ENCODE peak calls at places on chromosomes 12 and 14, in six cellular contexts. One of them, this sample, is unnamed.

GRCh38 chr14:67704484-67705089 is 2.9 kb downstream of the RDH12 start:
- DNase-seq in sigmoid colon: no peak
- DNase-seq in mesendoderm: peak
- DNase-seq in GM23338: peak
- DNase-seq in psoas muscle: no peak
- DNase-seq in heart left ventricle: no peak
- DNase-seq in this sample: no peak

GRCh38 chr14:58978336-58978735 is 210.1 kb upstream of the DAAM1 start:
- DNase-seq in sigmoid colon: no peak
- DNase-seq in mesendoderm: no peak
- DNase-seq in GM23338: no peak
- DNase-seq in psoas muscle: no peak
- DNase-seq in heart left ventricle: peak
- DNase-seq in this sample: no peak

GRCh38 chr12:127143020-127143419 is 1124.0 kb upstream of the TMEM132C start:
- DNase-seq in psoas muscle: no peak
- DNase-seq in heart left ventricle: no peak
- DNase-seq in GM23338: peak
- DNase-seq in sigmoid colon: no peak
- DNase-seq in mesendoderm: peak
- DNase-seq in this sample: no peak

GRCh38 chr14:33647385-33647786 is 303.5 kb downstream of the EGLN3 start:
- DNase-seq in GM23338: no peak
- DNase-seq in mesendoderm: peak
- DNase-seq in heart left ventricle: no peak
- DNase-seq in sigmoid colon: no peak
- DNase-seq in psoas muscle: no peak
- DNase-seq in this sample: no peak

GRCh38 chr14:65071544-65071943 is 30.8 kb downstream of the MAX start:
- DNase-seq in sigmoid colon: no peak
- DNase-seq in GM23338: no peak
- DNase-seq in mesendoderm: no peak
- DNase-seq in psoas muscle: no peak
- DNase-seq in heart left ventricle: no peak
- DNase-seq in this sample: no peak

GRCh38 chr12:124168016-124168415 is 126.9 kb upstream of the RFLNA start:
- DNase-seq in sigmoid colon: no peak
- DNase-seq in GM23338: no peak
- DNase-seq in heart left ventricle: no peak
- DNase-seq in psoas muscle: no peak
- DNase-seq in mesendoderm: no peak
- DNase-seq in this sample: no peak

GRCh38 chr14:46651526-46652144 is at the start of gene RPL10L:
- DNase-seq in GM23338: peak
- DNase-seq in sigmoid colon: no peak
- DNase-seq in heart left ventricle: no peak
- DNase-seq in psoas muscle: no peak
- DNase-seq in mesendoderm: no peak
- DNase-seq in this sample: no peak

GRCh38 chr12:3315201-3315661 is 175.8 kb upstream of the PRMT8 start:
- DNase-seq in heart left ventricle: peak
- DNase-seq in psoas muscle: peak
- DNase-seq in GM23338: no peak
- DNase-seq in sigmoid colon: peak
- DNase-seq in mesendoderm: no peak
- DNase-seq in this sample: no peak

GRCh38 chr14:102759416-102759815 is 17.8 kb upstream of the TRAF3 start:
- DNase-seq in psoas muscle: no peak
- DNase-seq in heart left ventricle: no peak
- DNase-seq in sigmoid colon: no peak
- DNase-seq in GM23338: peak
- DNase-seq in mesendoderm: no peak
- DNase-seq in this sample: no peak

GRCh38 chr12:49929581-49929980 is 21.0 kb upstream of the AQP2 start:
- DNase-seq in heart left ventricle: no peak
- DNase-seq in sigmoid colon: no peak
- DNase-seq in GM23338: no peak
- DNase-seq in psoas muscle: peak
- DNase-seq in mesendoderm: no peak
- DNase-seq in this sample: no peak

GRCh38 chr12:47032644-47033043 is 46.8 kb upstream of the PCED1B start:
- DNase-seq in mesendoderm: peak
- DNase-seq in GM23338: peak
- DNase-seq in psoas muscle: no peak
- DNase-seq in sigmoid colon: no peak
- DNase-seq in heart left ventricle: no peak
- DNase-seq in this sample: no peak

GRCh38 chr12:51527872-51528271 is 63.2 kb upstream of the SCN8A start:
- DNase-seq in heart left ventricle: no peak
- DNase-seq in mesendoderm: no peak
- DNase-seq in GM23338: no peak
- DNase-seq in psoas muscle: no peak
- DNase-seq in sigmoid colon: no peak
- DNase-seq in this sample: no peak

GRCh38 chr14:90750191-90750590 is 66.0 kb downstream of the TTC7B start:
- DNase-seq in sigmoid colon: no peak
- DNase-seq in heart left ventricle: no peak
- DNase-seq in mesendoderm: no peak
- DNase-seq in GM23338: no peak
- DNase-seq in psoas muscle: no peak
- DNase-seq in this sample: no peak

GRCh38 chr14:71130491-71131179 is 223.4 kb downstream of the PCNX1 start:
- DNase-seq in sigmoid colon: no peak
- DNase-seq in GM23338: peak
- DNase-seq in psoas muscle: no peak
- DNase-seq in heart left ventricle: no peak
- DNase-seq in mesendoderm: peak
- DNase-seq in this sample: no peak

GRCh38 chr12:2183556-2184541 is 131.1 kb downstream of the CACNA1C start:
- DNase-seq in GM23338: peak
- DNase-seq in mesendoderm: peak
- DNase-seq in heart left ventricle: no peak
- DNase-seq in psoas muscle: no peak
- DNase-seq in sigmoid colon: peak
- DNase-seq in this sample: no peak

GRCh38 chr12:44930972-44931600 is 55.0 kb upstream of the NELL2 start:
- DNase-seq in heart left ventricle: no peak
- DNase-seq in mesendoderm: peak
- DNase-seq in GM23338: peak
- DNase-seq in sigmoid colon: no peak
- DNase-seq in psoas muscle: no peak
- DNase-seq in this sample: no peak

GRCh38 chr14:38074091-38074490 is 133.6 kb upstream of the SSTR1 start:
- DNase-seq in GM23338: no peak
- DNase-seq in sigmoid colon: no peak
- DNase-seq in psoas muscle: no peak
- DNase-seq in mesendoderm: no peak
- DNase-seq in heart left ventricle: no peak
- DNase-seq in this sample: no peak

GRCh38 chr12:123367511-123367910 is 2.9 kb upstream of the SBNO1 start:
- DNase-seq in psoas muscle: no peak
- DNase-seq in heart left ventricle: no peak
- DNase-seq in GM23338: no peak
- DNase-seq in mesendoderm: no peak
- DNase-seq in sigmoid colon: peak
- DNase-seq in this sample: no peak

GRCh38 chr12:107650977-107651376 is 34.6 kb upstream of the PWP1 start:
- DNase-seq in psoas muscle: no peak
- DNase-seq in heart left ventricle: no peak
- DNase-seq in GM23338: no peak
- DNase-seq in sigmoid colon: no peak
- DNase-seq in mesendoderm: no peak
- DNase-seq in this sample: no peak

GRCh38 chr12:89779090-89779489 is 70.5 kb upstream of the ATP2B1 start:
- DNase-seq in psoas muscle: no peak
- DNase-seq in heart left ventricle: no peak
- DNase-seq in sigmoid colon: no peak
- DNase-seq in GM23338: no peak
- DNase-seq in mesendoderm: no peak
- DNase-seq in this sample: no peak

GRCh38 chr12:89783321-89784060 is 74.9 kb upstream of the ATP2B1 start:
- DNase-seq in mesendoderm: no peak
- DNase-seq in GM23338: peak
- DNase-seq in heart left ventricle: peak
- DNase-seq in sigmoid colon: no peak
- DNase-seq in psoas muscle: no peak
- DNase-seq in this sample: no peak

GRCh38 chr12:89781161-89781560 is 72.5 kb upstream of the ATP2B1 start:
- DNase-seq in heart left ventricle: no peak
- DNase-seq in GM23338: no peak
- DNase-seq in sigmoid colon: no peak
- DNase-seq in psoas muscle: no peak
- DNase-seq in mesendoderm: no peak
- DNase-seq in this sample: no peak

GRCh38 chr12:89782807-89783206 is 74.2 kb upstream of the ATP2B1 start:
- DNase-seq in GM23338: no peak
- DNase-seq in psoas muscle: no peak
- DNase-seq in mesendoderm: no peak
- DNase-seq in sigmoid colon: no peak
- DNase-seq in heart left ventricle: no peak
- DNase-seq in this sample: no peak

DNA sequence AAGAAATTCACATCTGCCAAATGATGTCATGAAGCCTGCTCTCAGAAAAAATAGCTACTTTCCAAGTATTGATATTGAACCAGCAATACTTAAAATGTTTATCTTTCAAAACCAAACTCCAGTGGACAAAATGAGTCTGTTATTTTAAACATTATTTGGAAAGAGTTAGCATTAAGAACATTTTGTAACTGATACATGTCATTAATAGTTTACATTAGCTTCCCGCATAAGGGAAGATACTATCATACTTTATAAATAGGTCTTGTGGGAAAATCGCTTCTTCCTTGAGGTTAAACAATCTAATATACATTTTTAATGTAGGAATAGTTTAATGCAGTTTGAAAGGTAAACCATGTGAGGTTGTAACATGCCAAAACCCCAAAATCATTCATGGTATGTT is 73.3 kb upstream of the ATP2B1 start:
- DNase-seq in psoas muscle: no peak
- DNase-seq in GM23338: no peak
- DNase-seq in heart left ventricle: no peak
- DNase-seq in sigmoid colon: no peak
- DNase-seq in mesendoderm: no peak
- DNase-seq in this sample: no peak
- H3K27ac ChIP-seq in psoas muscle: no peak
- H3K27ac ChIP-seq in GM23338: no peak
- H3K27ac ChIP-seq in heart left ventricle: no peak
- H3K27ac ChIP-seq in sigmoid colon: no peak
- H3K27ac ChIP-seq in mesendoderm: no peak
- H3K27ac ChIP-seq in this sample: no peak

GRCh38 chr12:58918475-58918874 is 1.8 kb downstream of the LRIG3 start:
- DNase-seq in psoas muscle: no peak
- DNase-seq in sigmoid colon: no peak
- DNase-seq in GM23338: no peak
- DNase-seq in heart left ventricle: no peak
- DNase-seq in mesendoderm: no peak
- DNase-seq in this sample: no peak

GRCh38 chr12:58919271-58920101 is 818 bp downstream of the LRIG3 start:
- DNase-seq in mesendoderm: peak
- DNase-seq in sigmoid colon: peak
- DNase-seq in GM23338: peak
- DNase-seq in psoas muscle: no peak
- DNase-seq in heart left ventricle: peak
- DNase-seq in this sample: no peak

GRCh38 chr12:58920956-58921861 is 905 bp upstream of the LRIG3 start:
- DNase-seq in sigmoid colon: no peak
- DNase-seq in psoas muscle: no peak
- DNase-seq in GM23338: no peak
- DNase-seq in mesendoderm: no peak
- DNase-seq in heart left ventricle: no peak
- DNase-seq in this sample: no peak

GRCh38 chr12:58917699-58918334 is 2.5 kb downstream of the LRIG3 start:
- DNase-seq in psoas muscle: no peak
- DNase-seq in mesendoderm: no peak
- DNase-seq in heart left ventricle: no peak
- DNase-seq in sigmoid colon: no peak
- DNase-seq in GM23338: no peak
- DNase-seq in this sample: no peak

GRCh38 chr12:58920102-58920955 is at the start of gene LRIG3:
- DNase-seq in sigmoid colon: peak
- DNase-seq in GM23338: peak
- DNase-seq in mesendoderm: peak
- DNase-seq in heart left ventricle: peak
- DNase-seq in psoas muscle: peak
- DNase-seq in this sample: no peak
- H3K27ac ChIP-seq in sigmoid colon: peak
- H3K27ac ChIP-seq in GM23338: no peak
- H3K27ac ChIP-seq in mesendoderm: peak
- H3K27ac ChIP-seq in heart left ventricle: peak
- H3K27ac ChIP-seq in psoas muscle: peak
- H3K27ac ChIP-seq in this sample: no peak

DNA sequence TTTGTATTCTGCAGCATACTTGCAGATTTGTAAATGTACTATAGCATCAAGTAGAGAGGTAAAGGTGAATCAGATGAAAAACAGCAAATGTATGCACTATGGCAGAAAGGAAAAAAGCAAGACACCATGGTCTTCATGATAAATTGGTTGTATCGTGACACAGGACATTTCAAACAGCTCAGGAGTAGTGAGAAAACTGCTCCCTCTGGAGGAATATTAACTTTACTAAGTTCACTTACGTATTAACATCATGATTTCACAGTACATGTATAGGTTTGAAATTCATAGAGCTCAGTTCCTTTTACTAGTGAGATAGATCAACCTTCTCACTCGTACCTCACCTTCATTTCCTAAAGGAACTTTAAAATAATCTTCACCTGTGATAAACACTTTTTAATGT is 6.5 kb downstream of the MBIP start:
- DNase-seq in sigmoid colon: no peak
- DNase-seq in mesendoderm: peak
- DNase-seq in heart left ventricle: no peak
- DNase-seq in psoas muscle: no peak
- DNase-seq in GM23338: peak
- DNase-seq in this sample: no peak
- H3K27ac ChIP-seq in sigmoid colon: no peak
- H3K27ac ChIP-seq in mesendoderm: no peak
- H3K27ac ChIP-seq in heart left ventricle: no peak
- H3K27ac ChIP-seq in psoas muscle: no peak
- H3K27ac ChIP-seq in GM23338: no peak
- H3K27ac ChIP-seq in this sample: no peak

GRCh38 chr14:31854508-31855075 is 222.5 kb upstream of the ARHGAP5 start:
- DNase-seq in GM23338: no peak
- DNase-seq in heart left ventricle: no peak
- DNase-seq in sigmoid colon: no peak
- DNase-seq in mesendoderm: no peak
- DNase-seq in psoas muscle: no peak
- DNase-seq in this sample: no peak

GRCh38 chr14:31858868-31859267 is 218.2 kb upstream of the ARHGAP5 start:
- DNase-seq in mesendoderm: no peak
- DNase-seq in psoas muscle: no peak
- DNase-seq in GM23338: no peak
- DNase-seq in sigmoid colon: no peak
- DNase-seq in heart left ventricle: no peak
- DNase-seq in this sample: no peak

DNA sequence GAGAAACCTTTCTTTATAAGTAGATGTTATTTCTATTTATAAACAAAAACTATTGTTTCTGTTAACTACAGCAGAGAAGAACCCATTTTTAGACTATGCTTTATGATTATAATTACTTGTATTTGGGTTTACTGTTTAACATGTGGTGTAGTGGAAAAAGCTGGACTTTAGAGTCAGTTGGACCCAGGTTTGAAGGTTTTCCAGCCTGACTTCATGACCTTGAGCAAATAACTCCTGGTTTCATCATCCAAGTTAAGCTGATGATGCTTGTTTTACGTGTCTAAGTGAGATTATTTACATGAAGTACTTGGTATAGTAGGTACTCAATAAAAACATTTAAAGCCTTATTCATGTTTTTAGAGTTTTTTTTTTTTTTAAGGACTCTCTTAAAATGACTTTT is 221.8 kb upstream of the ARHGAP5 start:
- DNase-seq in mesendoderm: no peak
- DNase-seq in GM23338: no peak
- DNase-seq in sigmoid colon: no peak
- DNase-seq in heart left ventricle: no peak
- DNase-seq in psoas muscle: no peak
- DNase-seq in this sample: no peak
- H3K27ac ChIP-seq in mesendoderm: no peak
- H3K27ac ChIP-seq in GM23338: no peak
- H3K27ac ChIP-seq in sigmoid colon: no peak
- H3K27ac ChIP-seq in heart left ventricle: no peak
- H3K27ac ChIP-seq in psoas muscle: no peak
- H3K27ac ChIP-seq in this sample: no peak

This sample was measured in CD4-positive, alpha-beta T cell.